ENCODE peak calls at places on chromosomes 1 and 21, in seven cellular contexts. G is A549, Y is left lung, F is left ventricle myocardium inferior, T is brain microvascular endothelial cell, K is body of pancreas, Z is AG04450. N is an unnamed sample.

GRCh38 chr21:42056468-42056867 is 14.6 kb upstream of the UMODL1 start:
- DNase-seq in G (no peak), Y (peak), F (no peak), T (no peak), K (peak), Z (no peak), N (no peak)

GRCh38 chr1:117084231-117084630 is 24.1 kb downstream of the TTF2 start:
- DNase-seq in G (no peak), Y (no peak), F (no peak), T (no peak), K (no peak), Z (no peak), N (no peak)

GRCh38 chr1:78292361-78292760 is 198.4 kb upstream of the PTGFR start:
- DNase-seq in G (no peak), Y (no peak), F (no peak), T (no peak), K (no peak), Z (no peak), N (no peak)

GRCh38 chr1:39919545-39919944 is 17.8 kb upstream of the MYCL start:
- DNase-seq in G (peak), Y (no peak), F (no peak), T (peak), K (peak), Z (peak), N (no peak)

GRCh38 chr1:226419284-226419683 is 11.4 kb upstream of the PARP1 start:
- DNase-seq in G (no peak), Y (no peak), F (no peak), T (no peak), K (no peak), Z (no peak), N (no peak)

GRCh38 chr1:30816211-30817082 is 58.9 kb upstream of the LAPTM5 start:
- DNase-seq in G (no peak), Y (no peak), F (peak), T (peak), K (peak), Z (peak), N (peak)

GRCh38 chr21:42460391-42461184 is 35.4 kb downstream of the RSPH1 start:
- DNase-seq in G (no peak), Y (no peak), F (no peak), T (no peak), K (peak), Z (no peak), N (no peak)

GRCh38 chr21:14080764-14081096 is 130.0 kb downstream of the LIPI start:
- DNase-seq in G (no peak), Y (no peak), F (no peak), T (no peak), K (no peak), Z (no peak), N (no peak)

GRCh38 chr1:204826970-204827369 is 43.7 kb upstream of the NFASC start:
- DNase-seq in G (peak), Y (no peak), F (no peak), T (no peak), K (no peak), Z (no peak), N (peak)

GRCh38 chr1:82411604-82412003 is 610.9 kb downstream of the ADGRL2 start:
- DNase-seq in G (no peak), Y (no peak), F (no peak), T (no peak), K (no peak), Z (no peak), N (no peak)

GRCh38 chr1:145777357-145778145 is 46.3 kb downstream of the RNF115 start:
- DNase-seq in G (no peak), Y (no peak), F (no peak), T (no peak), K (no peak), Z (no peak), N (no peak)

GRCh38 chr1:243260221-243260880 is 4.5 kb downstream of the SDCCAG8 start:
- DNase-seq in G (no peak), Y (no peak), F (no peak), T (no peak), K (no peak), Z (no peak), N (no peak)

GRCh38 chr1:194829492-194829891 is 1643.1 kb upstream of the B3GALT2 start:
- DNase-seq in G (no peak), Y (no peak), F (no peak), T (peak), K (no peak), Z (no peak), N (no peak)

GRCh38 chr1:155983191-155984023 is 5.1 kb upstream of the ARHGEF2 start:
- DNase-seq in G (no peak), Y (no peak), F (peak), T (peak), K (peak), Z (peak), N (no peak)

GRCh38 chr1:94119796-94120590 is 955 bp downstream of the ABCA4 start:
- DNase-seq in G (no peak), Y (no peak), F (no peak), T (no peak), K (no peak), Z (no peak), N (no peak)

GRCh38 chr1:91784191-91784590 is 101.8 kb downstream of the TGFBR3 start:
- DNase-seq in G (no peak), Y (no peak), F (no peak), T (no peak), K (no peak), Z (no peak), N (no peak)

GRCh38 chr1:234748713-234749112 is 138.7 kb upstream of the IRF2BP2 start:
- DNase-seq in G (no peak), Y (no peak), F (no peak), T (no peak), K (no peak), Z (no peak), N (no peak)

GRCh38 chr21:25809013-25809412 is 74.2 kb downstream of the GABPA start:
- DNase-seq in G (no peak), Y (no peak), F (no peak), T (no peak), K (no peak), Z (no peak), N (no peak)

GRCh38 chr1:62082456-62083363 is 111.9 kb upstream of the L1TD1 start:
- DNase-seq in G (peak), Y (no peak), F (no peak), T (peak), K (peak), Z (no peak), N (no peak)

GRCh38 chr1:29370067-29370466 is 133.7 kb downstream of the PTPRU start:
- DNase-seq in G (no peak), Y (no peak), F (no peak), T (no peak), K (no peak), Z (no peak), N (peak)

GRCh38 chr1:229271448-229272120 is 673 bp downstream of the RAB4A start:
- DNase-seq in G (no peak), Y (no peak), F (peak), T (no peak), K (peak), Z (no peak), N (no peak)

GRCh38 chr1:41673806-41674205 is 189.3 kb upstream of the EDN2 start:
- DNase-seq in G (no peak), Y (no peak), F (no peak), T (no peak), K (no peak), Z (no peak), N (no peak)

DNA sequence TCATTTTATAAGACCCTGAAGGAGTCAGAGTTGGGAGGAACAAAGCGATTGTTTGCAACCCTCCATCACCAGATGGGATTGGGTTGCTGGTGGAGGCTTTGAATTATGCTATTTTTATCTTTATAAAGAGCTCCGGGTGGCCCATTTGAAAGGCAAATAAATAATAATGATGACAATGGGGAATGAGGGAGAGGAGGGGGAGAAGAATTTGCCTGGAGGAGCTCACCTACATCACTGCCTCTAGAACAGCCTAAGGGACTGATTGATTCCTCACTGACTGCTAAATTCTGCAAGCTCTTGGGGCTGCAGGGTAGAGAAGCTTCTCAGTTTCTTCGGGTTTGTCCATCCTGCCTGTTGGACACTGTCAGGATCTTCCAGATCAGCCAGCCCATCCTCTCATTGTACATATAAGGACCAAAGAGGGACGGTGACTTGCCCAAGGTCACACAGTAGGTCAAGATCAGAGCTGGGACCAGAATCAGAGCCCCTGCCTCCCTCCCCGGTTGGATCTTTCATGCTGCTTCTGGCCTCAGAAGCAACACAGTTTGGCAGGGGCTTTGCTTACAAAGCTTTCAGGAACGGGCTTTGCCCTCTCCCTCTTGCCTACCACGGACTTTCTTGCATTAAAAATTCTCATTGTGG is 130.8 kb upstream of the ZBTB40 start:
- DNase-seq in G (no peak), Y (no peak), F (no peak), T (no peak), K (no peak), Z (no peak), N (no peak)
- TF ChIP-seq CTCF in G (no peak), Y (no peak), F (no peak), T (no peak), K (no peak), Z (no peak), N (no peak)

GRCh38 chr1:10635992-10636391 is 160.5 kb downstream of the CASZ1 start:
- DNase-seq in G (no peak), Y (peak), F (no peak), T (no peak), K (no peak), Z (no peak), N (no peak)

GRCh38 chr1:10637400-10637799 is 159.0 kb downstream of the CASZ1 start:
- DNase-seq in G (no peak), Y (no peak), F (no peak), T (no peak), K (no peak), Z (no peak), N (no peak)

GRCh38 chr1:10638559-10639300 is 157.7 kb downstream of the CASZ1 start:
- DNase-seq in G (no peak), Y (no peak), F (no peak), T (no peak), K (no peak), Z (no peak), N (no peak)

GRCh38 chr1:10639301-10640078 is 157.0 kb downstream of the CASZ1 start:
- DNase-seq in G (no peak), Y (no peak), F (no peak), T (no peak), K (no peak), Z (no peak), N (no peak)

DNA sequence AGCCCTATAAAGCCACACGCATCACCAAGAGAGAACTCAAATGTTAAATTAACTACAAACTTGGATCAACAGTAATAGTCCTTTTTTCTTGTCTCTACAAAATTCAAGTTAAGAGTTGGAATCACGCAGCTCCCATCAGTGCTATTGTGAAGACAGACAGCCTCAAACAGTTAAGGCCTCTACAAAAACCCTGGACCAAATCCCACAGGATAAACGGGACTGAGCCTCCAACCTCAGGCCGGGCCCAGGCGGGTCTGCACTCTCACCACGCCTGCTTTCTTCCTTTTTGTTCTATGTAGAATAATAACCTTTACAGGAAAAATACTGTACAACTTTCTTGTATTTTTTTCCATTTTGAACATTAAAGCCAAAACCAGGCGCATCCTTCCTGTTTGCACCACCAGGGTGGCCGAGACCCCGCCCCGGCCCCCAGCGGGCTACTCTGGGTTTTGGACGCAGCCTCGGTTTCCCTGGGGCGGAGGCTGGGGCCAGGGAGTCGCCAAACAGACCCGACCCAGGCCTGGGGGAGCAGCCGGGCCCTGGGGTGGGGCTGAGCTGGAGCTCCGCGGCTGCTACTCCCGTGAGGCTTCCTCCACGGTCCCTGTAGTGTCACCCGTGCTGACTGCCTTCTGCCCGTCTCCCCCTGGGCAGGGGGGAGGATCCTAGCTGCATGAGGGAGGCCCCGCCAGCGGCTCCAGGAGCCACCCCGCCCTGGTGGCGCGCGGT is 158.4 kb downstream of the CASZ1 start:
- DNase-seq in G (no peak), Y (no peak), F (no peak), T (no peak), K (no peak), Z (no peak), N (no peak)
- H3K4me3 ChIP-seq in G (no peak), Y (no peak), F (peak), T (no peak), K (no peak), Z (no peak), N (no peak)

GRCh38 chr1:164623805-164624204 is 64.8 kb downstream of the PBX1 start:
- DNase-seq in G (no peak), Y (no peak), F (no peak), T (no peak), K (no peak), Z (no peak), N (no peak)

GRCh38 chr1:164622057-164622840 is 63.3 kb downstream of the PBX1 start:
- DNase-seq in G (no peak), Y (no peak), F (no peak), T (no peak), K (no peak), Z (no peak), N (no peak)

GRCh38 chr1:164624393-164624792 is 65.4 kb downstream of the PBX1 start:
- DNase-seq in G (no peak), Y (no peak), F (no peak), T (no peak), K (no peak), Z (no peak), N (no peak)

GRCh38 chr1:164628758-164629157 is 69.8 kb downstream of the PBX1 start:
- DNase-seq in G (no peak), Y (no peak), F (no peak), T (no peak), K (no peak), Z (no peak), N (no peak)

DNA sequence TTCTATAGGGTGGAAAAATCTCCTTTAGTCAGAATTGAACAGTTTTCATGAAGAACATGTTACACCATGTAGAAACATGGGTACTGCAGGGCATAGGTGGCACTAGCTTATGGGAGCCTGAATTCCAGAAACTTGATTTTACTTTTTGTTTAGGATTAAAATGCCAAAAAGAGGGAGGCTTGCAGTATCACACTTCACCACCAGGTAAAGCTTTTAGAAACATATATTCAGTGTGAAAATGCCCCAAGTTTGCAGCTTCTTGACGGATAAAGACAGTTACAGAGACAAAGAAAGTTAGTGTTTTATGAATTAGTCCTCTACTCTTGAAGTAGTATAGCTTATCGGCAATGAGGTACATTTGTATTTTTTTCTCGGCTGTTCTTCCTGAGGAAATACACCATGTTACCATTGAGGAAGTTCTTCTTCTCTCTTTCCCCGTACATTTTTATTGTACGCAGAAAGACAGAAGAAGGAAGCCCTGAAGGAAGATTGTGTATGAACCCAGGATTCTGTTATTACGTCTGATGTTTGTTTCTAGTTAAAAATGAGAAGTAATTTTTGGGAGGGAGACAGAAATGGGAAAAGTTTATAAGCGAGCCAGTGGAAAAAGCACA is 66.1 kb downstream of the PBX1 start:
- DNase-seq in G (no peak), Y (no peak), F (no peak), T (no peak), K (no peak), Z (no peak), N (no peak)
- H3K27ac ChIP-seq in G (peak), Y (no peak), F (peak), T (no peak), K (no peak), Z (no peak), N (no peak)

GRCh38 chr1:55286851-55287602 is 71.9 kb upstream of the USP24 start:
- DNase-seq in G (no peak), Y (no peak), F (no peak), T (peak), K (no peak), Z (no peak), N (no peak)

GRCh38 chr1:55282058-55282457 is 66.9 kb upstream of the USP24 start:
- DNase-seq in G (no peak), Y (no peak), F (no peak), T (no peak), K (no peak), Z (no peak), N (no peak)

GRCh38 chr1:55287732-55288131 is 72.6 kb upstream of the USP24 start:
- DNase-seq in G (no peak), Y (no peak), F (no peak), T (no peak), K (no peak), Z (no peak), N (no peak)

GRCh38 chr1:55285849-55286248 is 70.7 kb upstream of the USP24 start:
- DNase-seq in G (no peak), Y (no peak), F (no peak), T (no peak), K (no peak), Z (no peak), N (no peak)

DNA sequence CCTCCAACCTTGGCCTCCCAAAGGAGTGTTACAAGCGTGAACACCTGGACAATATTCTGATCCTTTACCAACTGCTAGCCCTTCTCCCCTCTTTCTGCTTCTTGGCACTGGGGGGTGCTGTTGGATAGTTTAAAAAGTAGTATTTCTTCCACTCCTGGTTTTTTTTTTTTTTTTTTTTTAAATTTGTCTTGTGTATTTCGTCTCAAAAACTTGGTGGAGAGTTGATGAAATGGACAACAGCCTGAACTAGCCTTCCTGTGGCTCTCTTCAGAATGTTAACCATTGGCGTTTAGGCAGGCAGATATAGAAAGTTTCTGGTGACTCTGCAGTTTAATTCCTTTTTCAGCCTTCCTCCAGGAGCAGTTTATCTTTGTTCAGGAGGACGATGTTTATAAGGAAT is 69.7 kb upstream of the USP24 start:
- DNase-seq in G (peak), Y (no peak), F (no peak), T (peak), K (peak), Z (peak), N (no peak)
- TF ChIP-seq CTCF in G (peak), Y (peak), F (peak), T (peak), K (peak), Z (peak), N (peak)

DNA sequence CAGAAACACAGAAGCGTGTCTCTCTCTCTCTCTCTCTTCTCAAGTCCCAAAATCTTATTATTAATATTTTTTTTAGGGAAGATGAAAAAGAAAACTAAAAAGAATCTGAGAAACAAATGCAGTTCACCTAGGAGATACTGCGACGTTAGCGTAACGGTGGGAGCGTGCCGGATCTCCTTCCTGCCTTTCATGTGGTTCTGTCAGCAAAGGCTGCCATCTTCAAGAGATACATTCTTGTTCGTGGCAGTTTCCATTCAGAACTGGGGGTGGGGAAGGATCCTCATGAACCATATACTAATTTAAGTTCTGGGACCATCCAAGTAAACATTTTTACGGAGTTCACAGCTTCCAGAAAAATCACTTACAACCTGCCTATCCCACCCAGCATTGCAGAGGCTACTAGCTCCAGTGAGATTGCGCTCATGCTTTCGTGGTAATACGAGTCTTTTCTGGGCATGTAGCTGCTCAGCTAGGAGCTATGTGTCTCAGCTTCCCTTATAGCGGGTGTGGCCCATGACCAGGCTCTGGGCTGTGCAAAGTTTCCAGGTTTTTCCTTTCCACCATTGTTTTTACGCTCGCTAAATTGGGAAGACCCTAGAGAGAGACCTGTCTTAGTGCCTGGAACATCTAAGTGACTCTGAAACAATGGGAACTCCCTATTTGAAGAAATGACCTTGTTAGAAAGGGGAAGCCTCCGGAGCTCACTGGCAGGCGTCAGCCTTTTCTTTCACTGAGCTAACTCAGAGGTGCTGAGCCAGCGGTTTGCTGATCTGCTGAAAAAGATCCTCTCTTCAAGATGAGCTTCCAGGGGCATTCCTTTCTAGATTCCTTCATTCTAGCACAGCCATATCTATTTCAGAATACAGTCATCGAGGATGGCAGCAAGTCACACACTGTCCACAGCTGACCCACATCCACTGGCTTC is 17.3 kb downstream of the SLAMF1 start:
- DNase-seq in G (no peak), Y (peak), F (peak), T (no peak), K (no peak), Z (no peak), N (no peak)
- H3K4me3 ChIP-seq in G (no peak), Y (no peak), F (no peak), T (no peak), K (no peak), Z (no peak), N (no peak)

GRCh38 chr1:208288495-208288894 is 44.3 kb upstream of the PLXNA2 start:
- DNase-seq in G (no peak), Y (no peak), F (no peak), T (no peak), K (no peak), Z (no peak), N (no peak)

GRCh38 chr1:208298593-208299233 is 54.5 kb upstream of the PLXNA2 start:
- DNase-seq in G (no peak), Y (peak), F (no peak), T (no peak), K (peak), Z (no peak), N (no peak)

GRCh38 chr1:208291923-208292711 is 47.9 kb upstream of the PLXNA2 start:
- DNase-seq in G (no peak), Y (no peak), F (no peak), T (no peak), K (no peak), Z (no peak), N (no peak)

GRCh38 chr1:208292913-208293312 is 48.7 kb upstream of the PLXNA2 start:
- DNase-seq in G (no peak), Y (no peak), F (no peak), T (no peak), K (no peak), Z (no peak), N (no peak)
- H3K27ac ChIP-seq in G (no peak), Y (no peak), F (no peak), T (no peak), K (no peak), Z (no peak), N (no peak)